ENCODE peak calls at places on chromosome 17, in five cellular contexts. W, E, C, V and T are unnamed samples.

GRCh38 chr17:18920911-18921441 is 31.0 kb upstream of the SLC5A10 start:
- DNase-seq in E (no peak), C (no peak), V (no peak), W (no peak), T (no peak)

GRCh38 chr17:73205326-73205980 is 12.6 kb downstream of the COG1 start:
- DNase-seq in C (no peak), W (no peak), E (no peak), V (no peak), T (no peak)

GRCh38 chr17:29571883-29572681 is 3.6 kb downstream of the TP53I13 start:
- DNase-seq in E (no peak), V (no peak), W (no peak), C (peak; percentile 19), T (no peak)

GRCh38 chr17:79246226-79246794 is 171.7 kb downstream of the ENGASE start:
- DNase-seq in C (no peak), W (no peak), E (no peak), V (no peak), T (no peak)

GRCh38 chr17:8991514-8992285 is 26.2 kb upstream of the PIK3R5 start:
- DNase-seq in C (peak; percentile 85), W (peak; percentile 52), V (no peak), E (peak; percentile 63), T (peak; percentile 40)

GRCh38 chr17:27762527-27763305 is 37.6 kb downstream of the NOS2 start:
- DNase-seq in W (no peak), E (peak; percentile 18), V (no peak), C (peak; percentile 57), T (no peak)

GRCh38 chr17:43634681-43635125 is 27.0 kb downstream of the MEOX1 start:
- DNase-seq in E (peak; percentile 5), V (no peak), W (no peak), C (no peak), T (peak; percentile 73)

GRCh38 chr17:7509937-7510336 is 25.8 kb downstream of the POLR2A start:
- DNase-seq in W (no peak), V (no peak), C (no peak), E (no peak), T (no peak)

GRCh38 chr17:55238931-55239297 is 25.8 kb upstream of the HLF start:
- DNase-seq in W (no peak), C (no peak), V (no peak), E (no peak), T (no peak)

GRCh38 chr17:79795795-79796569 is 895 bp downstream of the CBX8 start:
- DNase-seq in C (no peak), E (no peak), W (no peak), V (no peak), T (no peak)